ENCODE peak calls at places on chromosomes 3 and 15, in nine cellular contexts. One of them, this sample, is unnamed.
A peak's percentile ranks its signal among the peaks of the same experiment; 100 is the strongest.

GRCh38 chr15:29090617-29091466 is 178.8 kb downstream of the NSMCE3 start:
- DNase-seq in T-helper 22 cell: no peak
- DNase-seq in NCI-H774: no peak
- DNase-seq in nucleus accumbens: no peak
- DNase-seq in COR-L47: peak; percentile 15
- DNase-seq in NCI-H526 treated with DMSO at 0.1 percent for 48 hours: no peak
- DNase-seq in astrocyte: no peak
- DNase-seq in adrenal gland: no peak
- DNase-seq in heart right ventricle: no peak
- DNase-seq in this sample: peak; percentile 34

GRCh38 chr15:71471347-71471746 is 339.0 kb upstream of the NR2E3 start:
- DNase-seq in COR-L47: no peak
- DNase-seq in T-helper 22 cell: no peak
- DNase-seq in heart right ventricle: no peak
- DNase-seq in NCI-H526 treated with DMSO at 0.1 percent for 48 hours: no peak
- DNase-seq in adrenal gland: no peak
- DNase-seq in nucleus accumbens: no peak
- DNase-seq in NCI-H774: no peak
- DNase-seq in astrocyte: no peak
- DNase-seq in this sample: no peak

GRCh38 chr15:90036343-90036742 is 35.2 kb downstream of the ZNF710 start:
- DNase-seq in adrenal gland: no peak
- DNase-seq in astrocyte: no peak
- DNase-seq in COR-L47: no peak
- DNase-seq in NCI-H774: no peak
- DNase-seq in T-helper 22 cell: no peak
- DNase-seq in nucleus accumbens: no peak
- DNase-seq in NCI-H526 treated with DMSO at 0.1 percent for 48 hours: no peak
- DNase-seq in heart right ventricle: no peak
- DNase-seq in this sample: no peak

GRCh38 chr3:136543385-136543784 is 208.8 kb downstream of the STAG1 start:
- DNase-seq in COR-L47: no peak
- DNase-seq in astrocyte: no peak
- DNase-seq in adrenal gland: no peak
- DNase-seq in NCI-H774: no peak
- DNase-seq in T-helper 22 cell: no peak
- DNase-seq in heart right ventricle: no peak
- DNase-seq in nucleus accumbens: no peak
- DNase-seq in NCI-H526 treated with DMSO at 0.1 percent for 48 hours: no peak
- DNase-seq in this sample: no peak

GRCh38 chr15:80946576-80946975 is 43.0 kb downstream of the MESD start:
- DNase-seq in COR-L47: no peak
- DNase-seq in nucleus accumbens: no peak
- DNase-seq in adrenal gland: no peak
- DNase-seq in NCI-H774: no peak
- DNase-seq in T-helper 22 cell: no peak
- DNase-seq in NCI-H526 treated with DMSO at 0.1 percent for 48 hours: no peak
- DNase-seq in astrocyte: no peak
- DNase-seq in heart right ventricle: no peak
- DNase-seq in this sample: no peak

GRCh38 chr3:178540184-178540583 is 3.9 kb downstream of the KCNMB2 start:
- DNase-seq in NCI-H774: no peak
- DNase-seq in heart right ventricle: no peak
- DNase-seq in COR-L47: no peak
- DNase-seq in nucleus accumbens: no peak
- DNase-seq in adrenal gland: no peak
- DNase-seq in T-helper 22 cell: no peak
- DNase-seq in astrocyte: no peak
- DNase-seq in NCI-H526 treated with DMSO at 0.1 percent for 48 hours: no peak
- DNase-seq in this sample: no peak

GRCh38 chr15:60614862-60615771 is 136.2 kb upstream of the ICE2 start:
- DNase-seq in astrocyte: no peak
- DNase-seq in NCI-H526 treated with DMSO at 0.1 percent for 48 hours: peak; percentile 19
- DNase-seq in COR-L47: no peak
- DNase-seq in nucleus accumbens: no peak
- DNase-seq in NCI-H774: no peak
- DNase-seq in heart right ventricle: no peak
- DNase-seq in T-helper 22 cell: no peak
- DNase-seq in adrenal gland: no peak
- DNase-seq in this sample: no peak

GRCh38 chr3:142053835-142054234 is 95.5 kb downstream of the TFDP2 start:
- DNase-seq in T-helper 22 cell: no peak
- DNase-seq in NCI-H526 treated with DMSO at 0.1 percent for 48 hours: no peak
- DNase-seq in nucleus accumbens: no peak
- DNase-seq in COR-L47: no peak
- DNase-seq in heart right ventricle: no peak
- DNase-seq in adrenal gland: no peak
- DNase-seq in NCI-H774: no peak
- DNase-seq in astrocyte: no peak
- DNase-seq in this sample: no peak

GRCh38 chr3:88150771-88151170 is 1.0 kb downstream of the C3orf38 start:
- DNase-seq in heart right ventricle: no peak
- DNase-seq in NCI-H774: no peak
- DNase-seq in T-helper 22 cell: no peak
- DNase-seq in NCI-H526 treated with DMSO at 0.1 percent for 48 hours: no peak
- DNase-seq in adrenal gland: no peak
- DNase-seq in COR-L47: no peak
- DNase-seq in astrocyte: no peak
- DNase-seq in nucleus accumbens: no peak
- DNase-seq in this sample: no peak

GRCh38 chr3:124246949-124247348 is 255.0 kb upstream of the ROPN1 start:
- DNase-seq in T-helper 22 cell: no peak
- DNase-seq in heart right ventricle: no peak
- DNase-seq in adrenal gland: no peak
- DNase-seq in NCI-H526 treated with DMSO at 0.1 percent for 48 hours: peak; percentile 2
- DNase-seq in NCI-H774: no peak
- DNase-seq in COR-L47: peak; percentile 34
- DNase-seq in nucleus accumbens: no peak
- DNase-seq in astrocyte: peak; percentile 17
- DNase-seq in this sample: no peak

GRCh38 chr15:63818191-63818590 is 15.6 kb downstream of the HERC1 start:
- DNase-seq in heart right ventricle: no peak
- DNase-seq in COR-L47: no peak
- DNase-seq in NCI-H774: no peak
- DNase-seq in adrenal gland: no peak
- DNase-seq in astrocyte: peak; percentile 2
- DNase-seq in T-helper 22 cell: no peak
- DNase-seq in nucleus accumbens: no peak
- DNase-seq in NCI-H526 treated with DMSO at 0.1 percent for 48 hours: no peak
- DNase-seq in this sample: no peak

GRCh38 chr15:40360015-40360414 is 2.0 kb downstream of the DISP2 start:
- DNase-seq in T-helper 22 cell: no peak
- DNase-seq in nucleus accumbens: no peak
- DNase-seq in NCI-H526 treated with DMSO at 0.1 percent for 48 hours: no peak
- DNase-seq in COR-L47: no peak
- DNase-seq in adrenal gland: no peak
- DNase-seq in heart right ventricle: no peak
- DNase-seq in astrocyte: no peak
- DNase-seq in NCI-H774: no peak
- DNase-seq in this sample: no peak